ENCODE peak calls at places on chromosomes 6 and 20, in ten cellular contexts. A is stomach, Z is sigmoid colon, U is HepG2, P is transverse colon, R is GM12878, H is H1, E is K562, Q is suprapubic skin, F is esophagus muscularis mucosa. Y is an unnamed sample.

GRCh38 chr6:45892196-45892595 is 123.5 kb downstream of the CLIC5 start:
- DNase-seq in A (no peak), Z (no peak), U (no peak), P (no peak), R (no peak), H (no peak), E (no peak), Q (no peak), F (peak; percentile 68), Y (no peak)

GRCh38 chr6:162612613-162613012 is 115.0 kb downstream of the PRKN start:
- DNase-seq in A (no peak), Z (no peak), U (no peak), P (no peak), R (no peak), H (no peak), E (no peak), Q (no peak), F (no peak), Y (no peak)

GRCh38 chr6:41801380-41801779 is 13.9 kb downstream of the TOMM6 start:
- DNase-seq in A (no peak), Z (no peak), U (no peak), P (no peak), R (no peak), H (no peak), E (peak; percentile 33), Q (no peak), F (no peak), Y (no peak)

GRCh38 chr20:63056236-63057132 is 49.7 kb upstream of the BHLHE23 start:
- DNase-seq in A (peak; percentile 42), Z (peak; percentile 63), U (no peak), P (peak; percentile 24), R (no peak), H (peak; percentile 93), E (peak; percentile 32), Q (peak; percentile 60), F (no peak), Y (no peak)

GRCh38 chr20:50996901-50997830 is 25.7 kb downstream of the KCNG1 start:
- DNase-seq in A (no peak), Z (no peak), U (no peak), P (no peak), R (no peak), H (no peak), E (peak; percentile 8), Q (no peak), F (no peak), Y (no peak)

GRCh38 chr6:141484726-141485125 is 648.0 kb upstream of the GJE1 start:
- DNase-seq in A (no peak), Z (no peak), U (peak; percentile 12), P (peak; percentile 17), R (peak; percentile 66), H (no peak), E (no peak), Q (no peak), F (no peak), Y (no peak)

GRCh38 chr6:88813045-88813444 is 150.4 kb downstream of the RNGTT start:
- DNase-seq in A (no peak), Z (no peak), U (no peak), P (no peak), R (no peak), H (no peak), E (no peak), Q (no peak), F (no peak), Y (no peak)

GRCh38 chr20:57753332-57754164 is 43.7 kb upstream of the PMEPA1 start:
- DNase-seq in A (no peak), Z (peak; percentile 50), U (no peak), P (no peak), R (no peak), H (no peak), E (no peak), Q (peak; percentile 37), F (no peak), Y (peak; percentile 13)

GRCh38 chr6:111628117-111628866 is 22.6 kb upstream of the TRAF3IP2 start:
- DNase-seq in A (no peak), Z (no peak), U (no peak), P (no peak), R (no peak), H (no peak), E (no peak), Q (no peak), F (no peak), Y (no peak)

GRCh38 chr20:9617940-9618339 is 103.5 kb downstream of the LAMP5 start:
- DNase-seq in A (peak; percentile 58), Z (no peak), U (peak; percentile 58), P (no peak), R (no peak), H (no peak), E (peak; percentile 12), Q (no peak), F (peak; percentile 45), Y (no peak)

GRCh38 chr20:6533321-6533720 is 234.2 kb upstream of the BMP2 start:
- DNase-seq in A (no peak), Z (no peak), U (no peak), P (no peak), R (no peak), H (no peak), E (no peak), Q (no peak), F (no peak), Y (no peak)

GRCh38 chr6:169096326-169096882 is 157.2 kb downstream of the THBS2 start:
- DNase-seq in A (no peak), Z (no peak), U (no peak), P (no peak), R (no peak), H (no peak), E (no peak), Q (no peak), F (peak; percentile 70), Y (no peak)

GRCh38 chr20:15889073-15889923 is 684.0 kb downstream of the KIF16B start:
- DNase-seq in A (no peak), Z (no peak), U (no peak), P (no peak), R (no peak), H (no peak), E (no peak), Q (no peak), F (no peak), Y (no peak)

GRCh38 chr20:32315399-32315798 is 37.9 kb downstream of the KIF3B start:
- DNase-seq in A (no peak), Z (no peak), U (no peak), P (no peak), R (no peak), H (no peak), E (no peak), Q (no peak), F (no peak), Y (no peak)

GRCh38 chr6:310671-311070 is 18.4 kb downstream of the DUSP22 start:
- DNase-seq in A (no peak), Z (no peak), U (no peak), P (no peak), R (no peak), H (no peak), E (no peak), Q (no peak), F (no peak), Y (no peak)

GRCh38 chr20:41862023-41862422 is 243.8 kb upstream of the CHD6 start:
- DNase-seq in A (no peak), Z (no peak), U (no peak), P (no peak), R (no peak), H (peak; percentile 52), E (no peak), Q (no peak), F (no peak), Y (no peak)
- TF ChIP-seq POLR2AphosphoS5 in A (no peak), Z (no peak), U (no peak), P (no peak), R (no peak), H (no peak), E (no peak), Q (no peak), F (no peak), Y (no peak)

GRCh38 chr6:151118453-151119123 is 121.2 kb upstream of the AKAP12 start:
- DNase-seq in A (no peak), Z (no peak), U (peak; percentile 23), P (no peak), R (no peak), H (no peak), E (no peak), Q (no peak), F (no peak), Y (no peak)

GRCh38 chr6:151121900-151122299 is 117.9 kb upstream of the AKAP12 start:
- DNase-seq in A (no peak), Z (peak; percentile 80), U (no peak), P (no peak), R (no peak), H (no peak), E (no peak), Q (no peak), F (no peak), Y (no peak)

GRCh38 chr6:151119823-151120524 is 119.8 kb upstream of the AKAP12 start:
- DNase-seq in A (no peak), Z (no peak), U (peak; percentile 96), P (peak; percentile 22), R (no peak), H (no peak), E (peak; percentile 13), Q (no peak), F (no peak), Y (no peak)
- TF ChIP-seq POLR2A in A (no peak), Z (no peak), U (peak; percentile 43), P (no peak), R (no peak), H (no peak), E (no peak), Q (no peak), F (no peak), Y (no peak)

GRCh38 chr6:38502423-38502822 is 137.3 kb downstream of the BTBD9 start:
- DNase-seq in A (no peak), Z (no peak), U (peak; percentile 84), P (no peak), R (no peak), H (no peak), E (no peak), Q (no peak), F (no peak), Y (no peak)

GRCh38 chr6:38503940-38504682 is 135.6 kb downstream of the BTBD9 start:
- DNase-seq in A (no peak), Z (no peak), U (no peak), P (no peak), R (no peak), H (no peak), E (no peak), Q (no peak), F (no peak), Y (no peak)

GRCh38 chr6:38499697-38500096 is 140.0 kb downstream of the BTBD9 start:
- DNase-seq in A (no peak), Z (no peak), U (no peak), P (no peak), R (no peak), H (no peak), E (no peak), Q (no peak), F (no peak), Y (no peak)

GRCh38 chr6:38503032-38503784 is 136.5 kb downstream of the BTBD9 start:
- DNase-seq in A (no peak), Z (no peak), U (no peak), P (no peak), R (no peak), H (no peak), E (no peak), Q (no peak), F (no peak), Y (no peak)

GRCh38 chr6:38501931-38502330 is 137.8 kb downstream of the BTBD9 start:
- DNase-seq in A (no peak), Z (no peak), U (no peak), P (no peak), R (no peak), H (no peak), E (no peak), Q (no peak), F (no peak), Y (no peak)
- TF ChIP-seq EP300 in A (no peak), Z (no peak), U (no peak), P (no peak), R (no peak), H (no peak), E (no peak), Q (no peak), F (no peak), Y (no peak)

GRCh38 chr6:69867075-69867911 is 937 bp downstream of the COL19A1 start:
- DNase-seq in A (peak; percentile 62), Z (peak; percentile 64), U (peak; percentile 12), P (peak; percentile 54), R (no peak), H (peak; percentile 72), E (peak; percentile 59), Q (peak; percentile 64), F (no peak), Y (peak; percentile 40)
- TF ChIP-seq POLR2AphosphoS5 in A (no peak), Z (no peak), U (no peak), P (no peak), R (no peak), H (no peak), E (no peak), Q (no peak), F (no peak), Y (no peak)